ENCODE peak calls at places on chromosomes 1 and 21, in nine cellular contexts. N is IMR-90, D is GM10248, L is natural killer cell, C is AG04449, Z is WTC11, H is neural crest cell, E is AG04450, V is ascending aorta. U is an unnamed sample.

GRCh38 chr1:16171314-16172223 is 15.7 kb upstream of the EPHA2 start:
- DNase-seq in E (no peak), Z (no peak), N (no peak), D (no peak), V (no peak), C (no peak), L (no peak), H (no peak), U (no peak)

GRCh38 chr1:28045777-28046176 is 42.6 kb downstream of the EYA3 start:
- DNase-seq in L (no peak), C (no peak), E (no peak), H (no peak), D (no peak), N (no peak), Z (no peak), V (no peak), U (no peak)

GRCh38 chr1:913491-914252 is 10.1 kb upstream of the SAMD11 start:
- DNase-seq in Z (peak), E (no peak), H (no peak), C (no peak), D (no peak), N (no peak), L (no peak), V (no peak), U (no peak)

GRCh38 chr21:41993744-41994143 is 16.4 kb downstream of the ZBTB21 start:
- DNase-seq in Z (no peak), L (no peak), C (peak), V (no peak), E (peak), H (no peak), D (no peak), N (peak), U (peak)

GRCh38 chr1:212760126-212760823 is 31.3 kb downstream of the NSL1 start:
- DNase-seq in C (no peak), L (peak), E (no peak), V (no peak), H (no peak), D (peak), N (no peak), Z (peak), U (no peak)

GRCh38 chr21:35859677-35860076 is 200.6 kb downstream of the SETD4 start:
- DNase-seq in Z (no peak), N (no peak), L (no peak), H (no peak), E (no peak), D (no peak), C (no peak), V (no peak), U (no peak)

GRCh38 chr1:86448670-86449069 is 20.1 kb upstream of the CLCA1 start:
- DNase-seq in V (no peak), L (no peak), D (no peak), H (no peak), N (no peak), Z (no peak), C (no peak), E (no peak), U (no peak)

GRCh38 chr1:183760661-183761060 is 44.3 kb upstream of the RGL1 start:
- DNase-seq in D (no peak), E (no peak), Z (no peak), L (no peak), V (no peak), C (no peak), H (no peak), N (no peak), U (no peak)

GRCh38 chr1:44048816-44049215 is 17.6 kb upstream of the SLC6A9 start:
- DNase-seq in C (no peak), Z (no peak), D (no peak), V (no peak), E (no peak), L (no peak), H (no peak), N (peak), U (no peak)

GRCh38 chr1:156291226-156292061 is 4.0 kb downstream of the GLMP start:
- DNase-seq in E (peak), V (peak), N (peak), Z (peak), D (peak), C (no peak), H (peak), L (peak), U (peak)

GRCh38 chr21:36350282-36350910 is 30.4 kb downstream of the MORC3 start:
- DNase-seq in C (no peak), D (no peak), N (peak), Z (no peak), L (no peak), E (peak), H (no peak), V (no peak), U (no peak)

GRCh38 chr1:158146165-158146564 is 34.5 kb upstream of the CD1D start:
- DNase-seq in V (no peak), Z (no peak), L (no peak), E (no peak), N (peak), C (no peak), H (no peak), D (no peak), U (no peak)

GRCh38 chr1:40831001-40831732 is 31.0 kb downstream of the CITED4 start:
- DNase-seq in Z (no peak), D (no peak), N (no peak), C (no peak), E (no peak), L (no peak), V (no peak), H (no peak), U (no peak)

GRCh38 chr1:60668584-60668983 is 413.8 kb upstream of the NFIA start:
- DNase-seq in L (no peak), V (no peak), E (no peak), H (no peak), D (no peak), N (no peak), Z (no peak), C (no peak), U (no peak)

GRCh38 chr1:114750780-114751179 is 7.0 kb downstream of the CSDE1 start:
- DNase-seq in N (no peak), L (no peak), D (no peak), C (no peak), H (no peak), V (no peak), E (no peak), Z (no peak), U (no peak)

GRCh38 chr1:57599233-57599994 is 175.6 kb upstream of the DAB1 start:
- DNase-seq in Z (peak), E (no peak), C (peak), V (no peak), H (no peak), L (no peak), D (no peak), N (peak), U (no peak)

GRCh38 chr1:94949681-94950661 is 23.1 kb upstream of the CNN3 start:
- DNase-seq in N (peak), C (no peak), V (no peak), H (no peak), E (no peak), Z (no peak), L (no peak), D (no peak), U (no peak)

GRCh38 chr1:235612761-235613160 is 36.8 kb downstream of the GNG4 start:
- DNase-seq in V (no peak), Z (no peak), E (no peak), D (no peak), L (no peak), N (no peak), C (no peak), H (no peak), U (no peak)

GRCh38 chr1:23646086-23646485 is 45.5 kb upstream of the RPL11 start:
- DNase-seq in N (no peak), D (no peak), E (no peak), L (no peak), C (no peak), Z (no peak), H (no peak), V (no peak), U (no peak)

GRCh38 chr1:27057801-27058647 is 45.4 kb upstream of the TENT5B start:
- DNase-seq in N (no peak), V (no peak), Z (peak), H (no peak), C (no peak), E (no peak), L (no peak), D (no peak), U (no peak)

GRCh38 chr21:16084776-16085364 is 355.1 kb downstream of the USP25 start:
- DNase-seq in N (peak), V (peak), E (no peak), H (no peak), Z (no peak), D (no peak), C (no peak), L (no peak), U (no peak)

GRCh38 chr1:149936076-149936991 is at the start of gene MTMR11:
- DNase-seq in H (no peak), Z (no peak), V (peak), N (peak), L (no peak), C (no peak), E (no peak), D (no peak), U (no peak)

GRCh38 chr1:155893389-155894142 is 17.6 kb downstream of the RIT1 start:
- DNase-seq in N (peak), E (peak), C (no peak), Z (no peak), L (no peak), H (no peak), D (no peak), V (peak), U (no peak)

GRCh38 chr1:40861227-40862003 is 748 bp downstream of the CITED4 start:
- DNase-seq in E (no peak), H (no peak), Z (peak), V (no peak), N (peak), L (peak), D (no peak), C (no peak), U (no peak)

GRCh38 chr1:167109125-167109524 is 15.2 kb downstream of the STYXL2 start:
- DNase-seq in V (no peak), H (no peak), D (no peak), N (no peak), E (no peak), C (no peak), L (no peak), Z (no peak), U (no peak)

GRCh38 chr1:153984125-153984899 is 1.8 kb downstream of the RAB13 start:
- DNase-seq in C (no peak), H (no peak), D (no peak), E (no peak), L (no peak), N (no peak), V (no peak), Z (no peak), U (no peak)

GRCh38 chr1:70248729-70249128 is 27.5 kb downstream of the SRSF11 start:
- DNase-seq in E (no peak), Z (no peak), N (no peak), H (no peak), D (no peak), C (no peak), V (no peak), L (no peak), U (no peak)

DNA sequence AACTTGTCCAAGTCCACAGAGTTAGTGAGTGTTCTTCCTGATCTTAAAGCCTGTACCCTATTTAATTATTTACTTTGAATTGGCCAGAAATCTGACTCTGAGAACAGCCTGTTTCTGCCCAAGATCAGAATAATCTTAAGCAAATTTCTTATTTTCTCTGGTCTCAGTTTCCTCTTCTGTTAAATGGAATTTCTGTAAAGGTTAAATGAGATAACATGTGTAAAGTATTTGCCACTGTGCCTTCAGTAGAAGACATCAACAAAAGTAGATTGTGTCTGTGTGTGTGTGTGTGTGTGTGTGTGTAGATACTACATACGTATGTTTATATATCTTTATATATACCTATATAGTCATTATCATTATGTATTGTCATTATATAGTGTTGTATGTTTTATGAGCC is 124.2 kb upstream of the FGGY start:
- DNase-seq in N (no peak), V (no peak), E (no peak), Z (no peak), L (no peak), D (no peak), H (no peak), C (no peak), U (no peak)
- TF ChIP-seq CTCF in N (no peak), V (no peak), E (no peak), Z (no peak), L (no peak), D (no peak), H (no peak), C (no peak), U (no peak)

GRCh38 chr1:194693244-194693643 is 1506.8 kb upstream of the B3GALT2 start:
- DNase-seq in V (no peak), E (no peak), C (no peak), H (no peak), D (no peak), L (no peak), N (no peak), Z (no peak), U (no peak)

DNA sequence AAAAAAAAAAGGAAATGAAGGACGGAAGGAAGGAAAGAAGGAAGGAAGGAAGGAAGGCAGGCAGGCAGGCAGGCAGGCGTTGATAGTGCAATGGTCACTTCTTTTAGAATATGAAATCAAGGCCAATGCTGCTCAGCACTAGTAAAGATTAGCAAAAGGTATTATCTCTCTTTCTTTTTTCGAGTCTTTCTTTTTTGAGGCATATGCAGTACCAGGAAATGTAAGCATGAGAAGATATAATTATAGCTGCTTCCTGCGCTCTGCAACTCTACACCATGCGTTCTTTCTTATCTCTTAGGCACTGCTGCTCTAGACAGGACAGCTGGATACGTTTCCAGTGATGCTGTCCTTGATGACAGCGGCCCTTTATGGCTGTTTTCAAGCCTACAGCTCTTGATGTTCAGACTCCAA is 1512.5 kb upstream of the B3GALT2 start:
- DNase-seq in D (no peak), E (no peak), N (peak), Z (no peak), V (no peak), C (no peak), L (no peak), H (no peak), U (no peak)
- TF ChIP-seq CTCF in D (no peak), E (no peak), N (no peak), Z (no peak), V (no peak), C (no peak), L (no peak), H (no peak), U (no peak)

GRCh38 chr1:32074841-32075240 is 2.1 kb downstream of the TMEM39B start:
- DNase-seq in H (no peak), Z (no peak), C (no peak), D (no peak), N (no peak), L (no peak), V (no peak), E (no peak), U (no peak)

GRCh38 chr1:32068891-32069590 is 3.7 kb upstream of the TMEM39B start:
- DNase-seq in D (no peak), Z (no peak), V (no peak), C (no peak), E (no peak), H (no peak), L (no peak), N (peak), U (no peak)

GRCh38 chr1:32073387-32074229 is 869 bp downstream of the TMEM39B start:
- DNase-seq in E (no peak), H (no peak), C (no peak), L (no peak), V (no peak), N (no peak), Z (no peak), D (no peak), U (no peak)

GRCh38 chr1:32071758-32072621 is 749 bp upstream of the TMEM39B start:
- DNase-seq in V (no peak), D (no peak), Z (no peak), E (peak), C (no peak), N (peak), L (no peak), H (peak), U (no peak)

DNA sequence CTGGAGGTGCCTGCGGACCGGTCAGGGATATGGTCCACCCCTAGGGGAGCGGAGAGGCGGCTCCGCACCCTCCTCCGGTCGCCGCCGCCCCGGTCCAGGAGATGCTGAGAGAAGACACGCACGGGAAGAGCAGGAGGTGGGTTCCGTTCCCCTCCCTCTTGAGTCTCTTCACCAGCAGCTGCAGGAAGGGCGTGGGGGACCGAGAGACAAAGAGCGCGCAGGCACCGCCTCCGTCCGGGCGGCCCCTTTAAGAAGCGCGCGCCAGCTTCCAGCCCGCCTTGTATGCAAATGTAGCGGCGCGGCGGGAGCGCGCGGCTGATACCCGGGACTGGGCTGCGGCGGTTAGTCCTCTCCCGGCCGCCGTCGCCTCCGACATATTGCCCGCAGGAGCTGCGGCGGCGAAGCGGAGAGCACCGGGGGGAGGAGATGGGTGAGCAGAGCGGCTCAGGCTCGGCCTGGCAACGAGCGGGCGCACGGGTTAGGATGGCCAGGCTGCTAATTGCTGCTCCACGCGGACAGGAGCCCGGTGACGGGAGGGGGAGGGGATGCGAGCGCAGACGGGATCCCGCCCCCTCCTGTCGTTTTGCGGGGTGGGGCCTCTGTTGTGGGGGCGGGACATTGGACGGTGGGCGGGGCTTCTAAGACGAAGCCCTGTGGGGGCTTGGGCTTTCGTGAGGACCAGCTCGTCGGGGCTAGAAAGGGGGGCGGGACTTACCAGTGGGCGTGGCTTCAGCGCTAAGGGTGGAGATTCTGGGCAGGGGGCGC is at the start of gene TMEM39B:
- DNase-seq in H (peak), C (no peak), L (peak), E (peak), Z (peak), N (peak), D (peak), V (peak), U (peak)
- TF ChIP-seq CTCF in H (no peak), C (no peak), L (no peak), E (no peak), Z (no peak), N (peak), D (peak), V (no peak), U (peak)

GRCh38 chr1:83554174-83554573 is 444.8 kb downstream of the TTLL7 start:
- DNase-seq in C (no peak), N (no peak), Z (peak), V (no peak), L (no peak), D (no peak), H (peak), E (no peak), U (no peak)
- TF ChIP-seq CTCF in C (no peak), N (no peak), Z (no peak), V (no peak), L (no peak), D (no peak), H (no peak), E (no peak), U (no peak)

DNA sequence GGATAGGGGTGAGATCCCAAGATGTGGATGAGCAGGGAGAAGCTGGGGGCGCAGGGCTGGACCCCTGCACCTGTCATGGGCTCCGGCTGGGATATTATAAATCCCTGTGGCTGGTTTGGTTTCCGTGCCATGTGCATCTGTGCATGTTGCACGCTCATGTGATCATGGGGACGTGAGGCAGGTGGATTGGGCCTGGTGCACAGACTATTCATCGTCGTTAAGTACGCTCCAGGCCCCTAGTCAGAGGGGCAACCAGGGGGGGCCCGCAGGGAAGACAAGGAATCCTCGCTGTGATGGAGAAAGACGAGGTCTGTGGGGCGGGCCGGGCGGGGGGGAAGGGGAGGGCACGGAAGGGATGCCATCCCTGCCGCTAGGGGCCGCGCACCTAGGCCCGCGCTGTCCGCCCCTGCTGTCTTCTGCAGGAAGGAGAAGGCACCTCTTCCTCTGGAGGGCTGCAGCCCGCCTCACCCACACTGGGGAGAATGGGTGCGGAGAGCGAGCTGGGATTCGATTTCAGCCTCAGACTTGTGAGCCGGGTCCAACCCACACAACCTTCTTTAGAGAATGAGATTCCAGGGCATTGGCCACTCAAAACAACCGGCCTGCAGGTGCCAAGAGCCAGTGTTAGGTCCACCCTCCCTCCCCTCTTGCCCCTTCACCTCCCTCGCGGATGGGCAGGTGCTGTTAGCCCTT is 766 bp upstream of the LRP8 start:
- DNase-seq in Z (peak), N (no peak), C (no peak), D (peak), L (no peak), H (no peak), V (no peak), E (no peak), U (no peak)
- TF ChIP-seq CTCF in Z (peak), N (no peak), C (peak), D (no peak), L (no peak), H (peak), V (no peak), E (no peak), U (no peak)

U was measured in AG09319.